ENCODE peak calls at places on chromosomes 3 and 15, in eight cellular contexts. One of them, this sample, is unnamed.

GRCh38 chr15:42880121-42880520 is 40.5 kb downstream of the TTBK2 start:
- DNase-seq in A549: no peak
- DNase-seq in fibroblast of lung: no peak
- DNase-seq in Karpas-422: no peak
- DNase-seq in breast epithelium: no peak
- DNase-seq in hepatocyte: no peak
- DNase-seq in stimulated activated CD4-positive, alpha-beta T cell treated with anti-CD3 and anti-CD28 coated beads, Interleukin-4, amount 100 ng/mL, for 48 hours: no peak
- DNase-seq in T-cell: no peak
- DNase-seq in this sample: no peak

GRCh38 chr3:4690277-4690676 is 197.1 kb downstream of the ITPR1 start:
- DNase-seq in A549: no peak
- DNase-seq in fibroblast of lung: no peak
- DNase-seq in Karpas-422: no peak
- DNase-seq in breast epithelium: no peak
- DNase-seq in hepatocyte: no peak
- DNase-seq in stimulated activated CD4-positive, alpha-beta T cell treated with anti-CD3 and anti-CD28 coated beads, Interleukin-4, amount 100 ng/mL, for 48 hours: no peak
- DNase-seq in T-cell: no peak
- DNase-seq in this sample: no peak

GRCh38 chr15:63255485-63255990 is 21.9 kb upstream of the APH1B start:
- DNase-seq in A549: no peak
- DNase-seq in fibroblast of lung: no peak
- DNase-seq in Karpas-422: no peak
- DNase-seq in breast epithelium: no peak
- DNase-seq in hepatocyte: no peak
- DNase-seq in stimulated activated CD4-positive, alpha-beta T cell treated with anti-CD3 and anti-CD28 coated beads, Interleukin-4, amount 100 ng/mL, for 48 hours: no peak
- DNase-seq in T-cell: no peak
- DNase-seq in this sample: no peak

GRCh38 chr15:55820043-55820442 is 77.1 kb upstream of the PRTG start:
- DNase-seq in A549: no peak
- DNase-seq in fibroblast of lung: no peak
- DNase-seq in Karpas-422: no peak
- DNase-seq in breast epithelium: no peak
- DNase-seq in hepatocyte: no peak
- DNase-seq in stimulated activated CD4-positive, alpha-beta T cell treated with anti-CD3 and anti-CD28 coated beads, Interleukin-4, amount 100 ng/mL, for 48 hours: no peak
- DNase-seq in T-cell: no peak
- DNase-seq in this sample: no peak

GRCh38 chr3:29494305-29495036 is 213.6 kb downstream of the RBMS3 start:
- DNase-seq in A549: no peak
- DNase-seq in fibroblast of lung: no peak
- DNase-seq in Karpas-422: no peak
- DNase-seq in breast epithelium: no peak
- DNase-seq in hepatocyte: peak
- DNase-seq in stimulated activated CD4-positive, alpha-beta T cell treated with anti-CD3 and anti-CD28 coated beads, Interleukin-4, amount 100 ng/mL, for 48 hours: no peak
- DNase-seq in T-cell: no peak
- DNase-seq in this sample: no peak

GRCh38 chr3:3666664-3667063 is 132.6 kb upstream of the LRRN1 start:
- DNase-seq in A549: no peak
- DNase-seq in fibroblast of lung: peak
- DNase-seq in Karpas-422: no peak
- DNase-seq in breast epithelium: no peak
- DNase-seq in hepatocyte: no peak
- DNase-seq in stimulated activated CD4-positive, alpha-beta T cell treated with anti-CD3 and anti-CD28 coated beads, Interleukin-4, amount 100 ng/mL, for 48 hours: no peak
- DNase-seq in T-cell: no peak
- DNase-seq in this sample: no peak

GRCh38 chr3:48199117-48199516 is 10.9 kb upstream of the CDC25A start:
- DNase-seq in A549: no peak
- DNase-seq in fibroblast of lung: no peak
- DNase-seq in Karpas-422: no peak
- DNase-seq in breast epithelium: no peak
- DNase-seq in hepatocyte: no peak
- DNase-seq in stimulated activated CD4-positive, alpha-beta T cell treated with anti-CD3 and anti-CD28 coated beads, Interleukin-4, amount 100 ng/mL, for 48 hours: no peak
- DNase-seq in T-cell: no peak
- DNase-seq in this sample: no peak

GRCh38 chr3:148852271-148853000 is 12.7 kb upstream of the CPA3 start:
- DNase-seq in A549: no peak
- DNase-seq in fibroblast of lung: no peak
- DNase-seq in Karpas-422: no peak
- DNase-seq in breast epithelium: no peak
- DNase-seq in hepatocyte: no peak
- DNase-seq in stimulated activated CD4-positive, alpha-beta T cell treated with anti-CD3 and anti-CD28 coated beads, Interleukin-4, amount 100 ng/mL, for 48 hours: no peak
- DNase-seq in T-cell: no peak
- DNase-seq in this sample: no peak

GRCh38 chr3:193040836-193041672 is 123.4 kb upstream of the MB21D2 start:
- DNase-seq in A549: peak
- DNase-seq in fibroblast of lung: peak
- DNase-seq in Karpas-422: peak
- DNase-seq in breast epithelium: no peak
- DNase-seq in hepatocyte: peak
- DNase-seq in stimulated activated CD4-positive, alpha-beta T cell treated with anti-CD3 and anti-CD28 coated beads, Interleukin-4, amount 100 ng/mL, for 48 hours: no peak
- DNase-seq in T-cell: no peak
- DNase-seq in this sample: no peak

GRCh38 chr3:179608931-179609720 is 4.5 kb downstream of the NDUFB5 start:
- DNase-seq in A549: no peak
- DNase-seq in fibroblast of lung: no peak
- DNase-seq in Karpas-422: no peak
- DNase-seq in breast epithelium: no peak
- DNase-seq in hepatocyte: no peak
- DNase-seq in stimulated activated CD4-positive, alpha-beta T cell treated with anti-CD3 and anti-CD28 coated beads, Interleukin-4, amount 100 ng/mL, for 48 hours: no peak
- DNase-seq in T-cell: no peak
- DNase-seq in this sample: no peak